ENCODE peak calls at places on chromosome 1, in four cellular contexts. H is cardiac muscle cell, M is kidney, P is dorsolateral prefrontal cortex. J is an unnamed sample.

GRCh38 chr1:112868191-112868590 is 87.8 kb downstream of the SLC16A1 start:
- DNase-seq in H (no peak), M (no peak), P (no peak), J (no peak)

GRCh38 chr1:171115280-171115897 is 24.7 kb downstream of the FMO3 start:
- DNase-seq in H (peak; percentile 77), M (no peak), P (no peak), J (no peak)

GRCh38 chr1:113567427-113567826 is 177.1 kb downstream of the MAGI3 start:
- DNase-seq in H (no peak), M (no peak), P (no peak), J (no peak)

GRCh38 chr1:227883641-227884301 is 64.0 kb downstream of the WNT9A start:
- DNase-seq in H (no peak), M (peak; percentile 49), P (peak; percentile 23), J (no peak)

GRCh38 chr1:56073614-56074356 is 505.6 kb downstream of the PLPP3 start:
- DNase-seq in H (peak; percentile 92), M (peak; percentile 73), P (no peak), J (no peak)

GRCh38 chr1:102852583-102852982 is 255.7 kb downstream of the COL11A1 start:
- DNase-seq in H (peak; percentile 7), M (no peak), P (no peak), J (no peak)

GRCh38 chr1:183030053-183030452 is 6.8 kb downstream of the LAMC1 start:
- DNase-seq in H (peak; percentile 85), M (no peak), P (no peak), J (no peak)

GRCh38 chr1:55402117-55402516 is 187.0 kb upstream of the USP24 start:
- DNase-seq in H (peak; percentile 57), M (no peak), P (no peak), J (no peak)

GRCh38 chr1:15305366-15305765 is 58.3 kb downstream of the FHAD1 start:
- DNase-seq in H (peak; percentile 57), M (no peak), P (no peak), J (no peak)

GRCh38 chr1:172351761-172352161 is 68.7 kb upstream of the C1orf105 start:
- DNase-seq in H (peak; percentile 69), M (no peak), P (no peak), J (no peak)

GRCh38 chr1:235050911-235051360 is 77.7 kb downstream of the TOMM20 start:
- DNase-seq in H (peak; percentile 84), M (peak; percentile 81), P (no peak), J (no peak)

GRCh38 chr1:244335456-244335855 is 116.3 kb downstream of the ADSS2 start:
- DNase-seq in H (no peak), M (no peak), P (no peak), J (no peak)

GRCh38 chr1:247286134-247286670 is 30.3 kb downstream of the VN1R5 start:
- DNase-seq in H (no peak), M (no peak), P (no peak), J (no peak)

GRCh38 chr1:232416026-232416568 is 213.8 kb downstream of the SIPA1L2 start:
- DNase-seq in H (no peak), M (no peak), P (no peak), J (no peak)

GRCh38 chr1:165772739-165773138 is 4.1 kb upstream of the TMCO1 start:
- DNase-seq in H (no peak), M (no peak), P (no peak), J (no peak)

GRCh38 chr1:50333595-50333974 is 89.7 kb downstream of the DMRTA2 start:
- DNase-seq in H (peak; percentile 55), M (peak; percentile 76), P (no peak), J (no peak)

GRCh38 chr1:41322835-41323234 is 38.4 kb upstream of the FOXO6 start:
- DNase-seq in H (peak; percentile 50), M (no peak), P (peak; percentile 42), J (peak; percentile 64)

GRCh38 chr1:35585281-35585680 is 12.2 kb downstream of the TFAP2E start:
- DNase-seq in H (no peak), M (no peak), P (no peak), J (no peak)

GRCh38 chr1:56798053-56798471 is 21.1 kb downstream of the FYB2 start:
- DNase-seq in H (peak; percentile 20), M (no peak), P (no peak), J (no peak)

GRCh38 chr1:58782308-58783089 is 1.3 kb downstream of the JUN start:
- DNase-seq in H (peak; percentile 68), M (peak; percentile 89), P (peak; percentile 56), J (peak; percentile 71)

GRCh38 chr1:152440635-152441471 is 26.8 kb upstream of the CRNN start:
- DNase-seq in H (peak; percentile 83), M (no peak), P (peak; percentile 52), J (peak; percentile 49)

GRCh38 chr1:53412285-53413174 is 46.7 kb upstream of the DMRTB1 start:
- DNase-seq in H (no peak), M (no peak), P (no peak), J (no peak)

GRCh38 chr1:247966520-247967204 is 1.6 kb downstream of the OR2AK2 start:
- DNase-seq in H (no peak), M (no peak), P (no peak), J (no peak)

GRCh38 chr1:206575165-206575893 is 36.9 kb downstream of the EIF2D start:
- DNase-seq in H (peak; percentile 98), M (no peak), P (no peak), J (no peak)

GRCh38 chr1:1614204-1614953 is 921 bp upstream of the MIB2 start:
- DNase-seq in H (peak; percentile 93), M (peak; percentile 72), P (peak; percentile 60), J (no peak)
- H3K27ac ChIP-seq in H (peak overlapping the region; percentile 1), M (no peak overlapping the region), P (peak overlapping the region; percentile 100), J (peak overlapping the region; percentile 100)

GRCh38 chr1:186658999-186659398 is 21.2 kb downstream of the PTGS2 start:
- DNase-seq in H (no peak), M (no peak), P (no peak), J (no peak)
- H3K27ac ChIP-seq in H (no peak overlapping the region), M (no peak overlapping the region), P (no peak overlapping the region), J (no peak overlapping the region)

GRCh38 chr1:193700710-193701355 is 514.4 kb upstream of the B3GALT2 start:
- DNase-seq in H (peak; percentile 45), M (no peak), P (no peak), J (no peak)

GRCh38 chr1:193703101-193703500 is 516.7 kb upstream of the B3GALT2 start:
- DNase-seq in H (no peak), M (no peak), P (no peak), J (no peak)

GRCh38 chr1:193705473-193706074 is 519.2 kb upstream of the B3GALT2 start:
- DNase-seq in H (peak; percentile 62), M (no peak), P (no peak), J (no peak)

GRCh38 chr1:193703655-193704054 is 517.2 kb upstream of the B3GALT2 start:
- DNase-seq in H (peak; percentile 67), M (no peak), P (no peak), J (no peak)

GRCh38 chr1:193701729-193702128 is 515.3 kb upstream of the B3GALT2 start:
- DNase-seq in H (no peak), M (no peak), P (no peak), J (no peak)
- H3K27ac ChIP-seq in H (no peak overlapping the region), M (no peak overlapping the region), P (no peak overlapping the region), J (no peak overlapping the region)

DNA sequence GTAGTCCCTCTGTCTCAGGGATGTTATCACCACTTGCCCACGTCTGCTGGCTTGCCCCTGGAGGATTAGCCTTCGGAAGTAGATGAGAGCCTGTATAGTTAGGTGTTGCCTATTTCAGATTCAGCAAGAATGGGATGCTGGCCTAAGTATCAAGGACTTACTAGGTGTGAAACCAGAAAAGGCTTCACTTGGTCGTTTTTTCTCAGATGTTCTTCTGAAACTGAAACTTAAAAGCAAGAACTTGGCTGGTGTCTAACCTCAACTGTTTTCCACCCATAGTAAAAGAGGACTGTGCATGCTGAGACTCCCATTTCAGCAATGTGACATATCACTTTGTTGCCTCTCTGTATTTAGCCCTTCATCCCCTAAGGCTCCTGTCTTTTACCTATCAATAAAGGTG is 67.0 kb upstream of the LRRC53 start:
- DNase-seq in H (no peak), M (no peak), P (no peak), J (no peak)
- H3K27ac ChIP-seq in H (no peak overlapping the region), M (no peak overlapping the region), P (no peak overlapping the region), J (no peak overlapping the region)

GRCh38 chr1:16392740-16393139 is 25.7 kb downstream of the SZRD1 start:
- DNase-seq in H (no peak), M (no peak), P (no peak), J (no peak)
- H3K27ac ChIP-seq in H (peak overlapping the region; percentile 13), M (no peak overlapping the region), P (no peak overlapping the region), J (no peak overlapping the region)

GRCh38 chr1:8003431-8004112 is 22.5 kb downstream of the ERRFI1 start:
- DNase-seq in H (no peak), M (no peak), P (no peak), J (no peak)

GRCh38 chr1:8006037-8006963 is 19.8 kb downstream of the ERRFI1 start:
- DNase-seq in H (no peak), M (no peak), P (no peak), J (no peak)

GRCh38 chr1:8004803-8005573 is 21.1 kb downstream of the ERRFI1 start:
- DNase-seq in H (peak; percentile 99), M (peak; percentile 94), P (peak; percentile 50), J (no peak)

GRCh38 chr1:8004113-8004802 is 21.9 kb downstream of the ERRFI1 start:
- DNase-seq in H (peak; percentile 59), M (no peak), P (peak; percentile 52), J (no peak)

GRCh38 chr1:8002329-8003320 is 23.5 kb downstream of the ERRFI1 start:
- DNase-seq in H (no peak), M (no peak), P (no peak), J (no peak)
- H3K27ac ChIP-seq in H (no peak overlapping the region), M (no peak overlapping the region), P (no peak overlapping the region), J (no peak overlapping the region)

GRCh38 chr1:29674625-29675326 is 438.5 kb downstream of the PTPRU start:
- DNase-seq in H (no peak), M (no peak), P (peak; percentile 19), J (no peak)

GRCh38 chr1:29673669-29674624 is 437.6 kb downstream of the PTPRU start:
- DNase-seq in H (no peak), M (no peak), P (no peak), J (no peak)

GRCh38 chr1:29677028-29678024 is 441.0 kb downstream of the PTPRU start:
- DNase-seq in H (no peak), M (no peak), P (no peak), J (no peak)

GRCh38 chr1:29675481-29676263 is 439.4 kb downstream of the PTPRU start:
- DNase-seq in H (peak; percentile 9), M (no peak), P (no peak), J (no peak)

DNA sequence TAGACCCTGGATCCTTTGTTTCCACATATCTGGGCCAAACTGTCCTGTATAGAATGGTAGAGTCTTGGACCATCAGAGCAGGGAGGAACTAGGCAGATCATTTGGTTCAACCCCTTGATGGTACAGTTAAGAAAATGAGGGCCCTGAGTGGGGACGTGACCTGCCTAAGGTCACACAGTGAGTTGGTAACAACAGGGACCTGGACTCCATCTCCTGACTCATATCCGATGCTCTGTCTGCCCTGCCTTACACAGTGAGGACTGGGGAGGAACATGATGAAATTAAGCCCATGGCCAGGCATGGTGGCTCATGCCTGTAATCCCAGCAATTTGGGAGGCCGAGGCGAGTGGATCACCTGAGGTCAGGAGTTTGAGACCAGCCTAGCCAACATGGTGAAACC is 440.2 kb downstream of the PTPRU start:
- DNase-seq in H (no peak), M (no peak), P (no peak), J (no peak)
- H3K27ac ChIP-seq in H (no peak overlapping the region), M (no peak overlapping the region), P (no peak overlapping the region), J (no peak overlapping the region)

GRCh38 chr1:117821382-117821755 is 108.1 kb downstream of the GDAP2 start:
- DNase-seq in H (no peak), M (no peak), P (no peak), J (no peak)
- H3K27ac ChIP-seq in H (no peak overlapping the region), M (no peak overlapping the region), P (no peak overlapping the region), J (no peak overlapping the region)